ENCODE peak calls at places on chromosomes 7 and 10, in four cellular contexts. M, D, R and I are unnamed samples.

GRCh38 chr7:29965030-29965429 is 24.6 kb downstream of the SCRN1 start:
- DNase-seq in D (no peak), R (no peak), M (no peak), I (no peak)

GRCh38 chr10:52437205-52437646 is 123.1 kb downstream of the DKK1 start:
- DNase-seq in R (peak), M (no peak), D (no peak), I (no peak)

GRCh38 chr7:134966691-134967090 is 19.6 kb upstream of the AGBL3 start:
- DNase-seq in R (no peak), D (no peak), M (no peak), I (no peak)

GRCh38 chr7:3995187-3995586 is 686.9 kb upstream of the FOXK1 start:
- DNase-seq in M (no peak), R (no peak), D (no peak), I (peak)

GRCh38 chr7:100768784-100769183 is 35.4 kb downstream of the ZAN start:
- DNase-seq in D (no peak), M (no peak), R (no peak), I (no peak)

GRCh38 chr7:148264933-148265557 is 325.5 kb upstream of the C7orf33 start:
- DNase-seq in M (peak), D (no peak), R (peak), I (peak)

GRCh38 chr7:148084138-148084537 is 506.4 kb upstream of the C7orf33 start:
- DNase-seq in M (peak), R (peak), D (no peak), I (peak)

GRCh38 chr10:73644015-73644743 is 2.9 kb upstream of the MYOZ1 start:
- DNase-seq in D (peak), R (peak), M (peak), I (peak)

GRCh38 chr10:33776419-33776818 is 442.0 kb upstream of the NRP1 start:
- DNase-seq in M (peak), R (no peak), D (no peak), I (no peak)

GRCh38 chr7:1994931-1995330 is 237.8 kb downstream of the MAD1L1 start:
- DNase-seq in R (no peak), M (peak), D (no peak), I (no peak)

GRCh38 chr7:74505426-74506328 is 52.0 kb downstream of the GTF2IRD1 start:
- DNase-seq in D (no peak), M (no peak), R (no peak), I (peak)

GRCh38 chr10:101569465-101569837 is 18.6 kb downstream of the POLL start:
- DNase-seq in R (no peak), M (no peak), D (no peak), I (peak)

GRCh38 chr10:103682042-103682441 is 173.3 kb downstream of the SH3PXD2A start:
- DNase-seq in R (no peak), D (no peak), M (no peak), I (no peak)

GRCh38 chr10:35040761-35041501 is 49.2 kb downstream of the CUL2 start:
- DNase-seq in D (no peak), R (no peak), M (no peak), I (peak)

GRCh38 chr10:4691776-4692175 is 134.2 kb upstream of the AKR1E2 start:
- DNase-seq in D (no peak), M (no peak), R (no peak), I (no peak)

GRCh38 chr10:113539789-113540188 is 13.1 kb upstream of the HABP2 start:
- DNase-seq in D (no peak), R (no peak), M (no peak), I (no peak)

GRCh38 chr7:152006336-152006735 is 19.1 kb upstream of the GALNT11 start:
- DNase-seq in M (no peak), R (no peak), D (no peak), I (no peak)

GRCh38 chr7:20306499-20306946 is 24.2 kb upstream of the ITGB8 start:
- DNase-seq in D (no peak), M (no peak), R (no peak), I (peak)

GRCh38 chr7:140267381-140268226 is 90.8 kb upstream of the KDM7A start:
- DNase-seq in R (no peak), D (no peak), M (no peak), I (no peak)

GRCh38 chr10:97714401-97715258 is 1.1 kb downstream of the MARVELD1 start:
- DNase-seq in D (no peak), M (peak), R (peak), I (peak)

GRCh38 chr10:120942806-120943413 is 91.7 kb downstream of the WDR11 start:
- DNase-seq in D (peak), M (peak), R (peak), I (peak)

GRCh38 chr10:24882047-24882698 is 70.2 kb downstream of the PRTFDC1 start:
- DNase-seq in D (peak), M (no peak), R (no peak), I (no peak)

GRCh38 chr7:42065942-42066341 is 171.1 kb downstream of the GLI3 start:
- DNase-seq in R (no peak), D (no peak), M (no peak), I (peak)

GRCh38 chr7:149210551-149210950 is 15.2 kb downstream of the ZNF282 start:
- DNase-seq in M (no peak), D (no peak), R (no peak), I (no peak)

GRCh38 chr7:107051376-107051775 is 6.9 kb downstream of the PRKAR2B start:
- DNase-seq in R (no peak), D (no peak), M (no peak), I (no peak)

GRCh38 chr7:148398844-148399365 is 191.7 kb upstream of the C7orf33 start:
- DNase-seq in R (peak), M (no peak), D (no peak), I (no peak)

GRCh38 chr7:28707291-28707690 is 250.8 kb downstream of the TRIL start:
- DNase-seq in R (no peak), M (no peak), D (no peak), I (no peak)

GRCh38 chr7:13057462-13058200 is 370.2 kb downstream of the ARL4A start:
- DNase-seq in R (peak), M (no peak), D (no peak), I (no peak)

GRCh38 chr7:1290262-1291039 is 57.8 kb downstream of the UNCX start:
- DNase-seq in R (no peak), M (peak), D (no peak), I (peak)

GRCh38 chr7:135644154-135644553 is 18.2 kb upstream of the STMP1 start:
- DNase-seq in M (no peak), D (no peak), R (no peak), I (no peak)

GRCh38 chr7:70405241-70405640 is 726.7 kb upstream of the GALNT17 start:
- DNase-seq in M (peak), D (no peak), R (no peak), I (no peak)